ENCODE peak calls at places on chromosomes 5 and 9, in six cellular contexts. I is H9, R is mesendoderm, V is neuronal stem cell, D is H1, Y is trophoblast cell. X is an unnamed sample.

GRCh38 chr5:178551059-178551458 is 39.1 kb downstream of the COL23A1 start:
- DNase-seq in I (no peak), R (no peak), V (no peak), D (no peak), Y (no peak), X (peak; percentile 36)

GRCh38 chr5:14447958-14448881 is 133.4 kb upstream of the OTULINL start:
- DNase-seq in I (no peak), R (no peak), V (no peak), D (no peak), Y (no peak), X (no peak)

GRCh38 chr9:19028835-19029451 is 4.1 kb downstream of the SAXO1 start:
- DNase-seq in I (peak; percentile 61), R (peak; percentile 74), V (peak; percentile 64), D (no peak), Y (peak; percentile 26), X (peak; percentile 75)

GRCh38 chr5:125612356-125613149 is 810.7 kb upstream of the GRAMD2B start:
- DNase-seq in I (no peak), R (no peak), V (no peak), D (no peak), Y (no peak), X (no peak)

GRCh38 chr5:143707797-143708196 is 104.2 kb upstream of the HMHB1 start:
- DNase-seq in I (no peak), R (no peak), V (no peak), D (no peak), Y (no peak), X (no peak)

GRCh38 chr5:159316519-159317383 is 13.5 kb downstream of the IL12B start:
- DNase-seq in I (peak; percentile 61), R (peak; percentile 69), V (peak; percentile 37), D (no peak), Y (no peak), X (peak; percentile 67)

GRCh38 chr5:61280205-61280604 is 51.9 kb upstream of the ZSWIM6 start:
- DNase-seq in I (no peak), R (no peak), V (no peak), D (no peak), Y (no peak), X (peak; percentile 90)

GRCh38 chr5:127080001-127080478 is 6.7 kb upstream of the C5orf63 start:
- DNase-seq in I (peak; percentile 61), R (peak; percentile 95), V (no peak), D (no peak), Y (peak; percentile 48), X (no peak)

GRCh38 chr9:110842169-110842568 is 173.6 kb downstream of the MUSK start:
- DNase-seq in I (peak; percentile 36), R (peak; percentile 81), V (no peak), D (no peak), Y (no peak), X (no peak)

GRCh38 chr9:137145731-137146526 is 7.0 kb downstream of the GRIN1 start:
- DNase-seq in I (no peak), R (no peak), V (no peak), D (no peak), Y (no peak), X (no peak)

DNA sequence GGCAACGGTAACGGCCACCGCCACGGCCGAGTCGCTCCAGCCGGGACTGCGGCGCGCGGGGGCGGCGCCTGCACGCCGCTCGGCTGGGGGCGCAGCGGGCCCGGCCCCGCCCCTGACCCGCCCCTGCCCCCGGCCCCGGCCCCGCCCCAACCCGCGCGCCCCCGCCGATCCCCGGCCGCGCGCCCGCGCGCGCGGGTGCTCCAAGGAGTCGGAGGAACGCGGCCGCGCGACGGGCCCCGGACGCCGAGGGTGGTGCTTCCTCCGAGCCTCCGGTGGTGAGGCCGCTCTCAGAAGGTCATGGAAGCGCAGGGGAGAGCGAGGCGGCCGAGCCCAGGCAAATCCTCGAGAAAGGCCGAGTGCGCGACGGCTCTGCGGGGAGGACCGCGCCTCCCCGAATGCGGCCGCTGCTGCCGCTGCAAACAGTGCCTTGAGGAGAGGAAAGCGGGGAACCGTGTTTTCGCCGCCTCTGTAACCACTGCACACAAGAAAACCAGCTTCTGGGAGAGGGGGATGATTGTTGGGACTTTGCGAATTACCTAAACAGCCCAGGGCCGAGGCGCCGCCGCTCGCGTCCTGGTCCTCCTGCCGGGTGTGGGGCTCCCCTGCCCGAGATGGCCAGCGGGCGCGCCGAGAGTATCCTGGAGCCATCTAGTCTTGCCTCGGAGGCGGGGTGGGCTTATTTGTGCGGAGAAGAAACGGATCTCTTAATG is at the start of gene LIFR:
- DNase-seq in I (peak; percentile 78), R (peak; percentile 92), V (peak; percentile 85), D (peak; percentile 83), Y (peak; percentile 63), X (peak; percentile 74)
- H3K23ac ChIP-seq in I (no peak within 1 kb of the TSS), R (peak within 1 kb of the TSS; percentile 59), V (peak within 1 kb of the TSS; percentile 99), D (no peak within 1 kb of the TSS), Y (no peak within 1 kb of the TSS), X (peak within 1 kb of the TSS; percentile 90)

GRCh38 chr9:35689601-35690446 is at the start of gene TPM2:
- DNase-seq in I (peak; percentile 87), R (peak; percentile 94), V (peak; percentile 58), D (peak; percentile 84), Y (peak; percentile 40), X (peak; percentile 90)
- H3K23ac ChIP-seq in I (no peak within 1 kb of the TSS), R (peak within 1 kb of the TSS; percentile 97), V (peak within 1 kb of the TSS; percentile 99), D (no peak within 1 kb of the TSS), Y (no peak within 1 kb of the TSS), X (peak within 1 kb of the TSS; percentile 96)

GRCh38 chr9:13278023-13278367 is 1.5 kb downstream of the MPDZ start:
- DNase-seq in I (no peak), R (peak; percentile 77), V (no peak), D (no peak), Y (no peak), X (peak; percentile 67)
- H3K23ac ChIP-seq in I (no peak overlapping the region), R (peak overlapping the region; percentile 15), V (peak overlapping the region; percentile 75), D (no peak overlapping the region), Y (no peak overlapping the region), X (peak overlapping the region; percentile 93)

GRCh38 chr5:97545446-97545845 is 362.4 kb upstream of the RIOK2 start:
- DNase-seq in I (no peak), R (no peak), V (no peak), D (no peak), Y (no peak), X (no peak)
- H3K23ac ChIP-seq in I (no peak overlapping the region), R (no peak overlapping the region), V (no peak overlapping the region), D (no peak overlapping the region), Y (no peak overlapping the region), X (no peak overlapping the region)

DNA sequence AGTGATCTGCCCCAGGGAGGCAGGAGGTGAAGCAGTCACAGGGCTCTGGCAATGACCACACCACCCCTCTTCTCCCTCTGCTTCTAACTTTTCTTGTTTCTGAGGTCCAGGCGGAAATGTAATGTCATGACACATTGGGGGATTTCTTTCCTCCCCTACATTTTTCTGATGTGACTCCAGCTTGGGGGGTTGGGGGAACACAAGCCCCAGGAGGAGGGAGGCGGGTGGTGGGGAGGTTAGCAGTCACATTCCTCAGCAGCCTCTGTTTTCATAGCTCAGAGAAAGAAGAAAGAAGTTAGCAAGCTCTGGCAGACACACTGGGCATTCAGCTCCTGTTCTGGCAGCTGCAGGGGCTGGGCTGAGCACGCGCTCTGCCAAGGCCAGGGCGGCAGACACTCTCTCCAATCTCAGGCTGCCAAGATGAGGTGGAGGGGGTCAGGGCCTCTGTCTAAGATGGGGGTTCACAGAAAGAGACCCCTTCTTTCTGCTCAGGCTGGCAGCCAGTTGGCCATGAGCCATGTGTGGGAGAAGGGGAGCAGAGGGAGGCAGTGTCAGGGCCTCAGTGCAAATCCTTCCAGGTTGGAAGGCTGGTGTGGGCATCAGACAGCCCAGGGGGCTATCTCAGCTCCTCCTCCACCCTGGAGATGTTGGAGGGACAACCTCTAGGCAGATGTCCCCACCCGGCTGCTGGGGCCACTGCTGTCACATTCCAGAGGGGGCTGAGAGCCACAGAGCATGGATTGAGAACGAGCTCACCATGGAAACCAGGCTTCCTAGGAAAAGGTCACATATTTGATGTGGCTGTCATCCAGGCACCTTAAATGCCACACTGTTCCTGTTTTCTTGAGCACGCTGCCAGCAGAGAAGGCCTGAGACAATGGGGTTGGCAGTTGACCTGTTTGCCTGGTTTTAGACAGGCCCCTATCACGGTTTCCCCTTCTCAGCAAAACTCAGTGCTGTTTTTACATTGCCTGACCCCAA is 20.1 kb upstream of the PFDN1 start:
- DNase-seq in I (no peak), R (peak; percentile 96), V (no peak), D (no peak), Y (no peak), X (peak; percentile 98)
- H3K23ac ChIP-seq in I (no peak overlapping the region), R (peak overlapping the region; percentile 15), V (no peak overlapping the region), D (no peak overlapping the region), Y (no peak overlapping the region), X (peak overlapping the region; percentile 80)